ENCODE peak calls at places on chromosomes 16 and 17, in four cellular contexts. F, S, C and Y are unnamed samples.

GRCh38 chr16:70342016-70342415 is 4.7 kb upstream of the DDX19A start:
- DNase-seq in F (no peak), S (no peak), C (no peak), Y (peak; percentile 72)

GRCh38 chr17:29557085-29557697 is 9.6 kb downstream of the ABHD15 start:
- DNase-seq in S (no peak), F (peak; percentile 93), C (no peak), Y (peak; percentile 54)

GRCh38 chr17:49239963-49240362 is 9.4 kb upstream of the PHOSPHO1 start:
- DNase-seq in S (no peak), C (no peak), F (no peak), Y (no peak)

GRCh38 chr16:2526135-2526534 is 5.1 kb downstream of the CEMP1 start:
- DNase-seq in S (no peak), F (no peak), C (no peak), Y (no peak)

GRCh38 chr17:50268632-50269287 is 5.5 kb upstream of the TMEM92 start:
- DNase-seq in F (no peak), S (no peak), C (no peak), Y (peak; percentile 49)

GRCh38 chr17:1959871-1960569 is 65.1 kb downstream of the RTN4RL1 start:
- DNase-seq in S (no peak), F (no peak), C (no peak), Y (no peak)

GRCh38 chr17:80842456-80843053 is 149.1 kb upstream of the CHMP6 start:
- DNase-seq in F (no peak), S (no peak), C (no peak), Y (no peak)

GRCh38 chr16:69660166-69660565 is 66.2 kb downstream of the NQO1 start:
- DNase-seq in F (peak; percentile 18), S (no peak), C (no peak), Y (no peak)

GRCh38 chr16:78684040-78684611 is 584.7 kb downstream of the WWOX start:
- DNase-seq in C (no peak), S (no peak), F (no peak), Y (no peak)

GRCh38 chr17:18889658-18890057 is 31.7 kb downstream of the PRPSAP2 start:
- DNase-seq in F (no peak), C (no peak), S (no peak), Y (no peak)

GRCh38 chr17:59669411-59669810 is 37.8 kb downstream of the PTRH2 start:
- DNase-seq in F (peak; percentile 79), S (no peak), C (no peak), Y (no peak)

GRCh38 chr17:74513987-74514631 is 17.2 kb downstream of the CD300LB start:
- DNase-seq in F (peak; percentile 93), S (no peak), C (peak; percentile 12), Y (peak; percentile 52)